ENCODE peak calls at places on chromosomes 11 and 22, in five cellular contexts. V is fibroblast of lung; N is bronchial epithelial cell; A is astrocyte of the spinal cord; Z is CD8-positive, alpha-beta T cell. H is an unnamed sample.

GRCh38 chr22:41021039-41021654 is 70.0 kb downstream of the RBX1 start:
- DNase-seq in A (no peak), Z (no peak), V (no peak), N (no peak), H (no peak)

GRCh38 chr22:29031236-29031982 is 30.2 kb downstream of the C22orf31 start:
- DNase-seq in A (peak; percentile 99), V (peak; percentile 99), N (peak; percentile 70), Z (no peak), H (peak; percentile 95)

GRCh38 chr11:122180435-122180834 is 64.4 kb upstream of the BLID start:
- DNase-seq in A (peak; percentile 98), N (peak; percentile 88), V (peak; percentile 98), Z (no peak), H (no peak)

GRCh38 chr11:46305295-46305694 is 27.8 kb downstream of the CREB3L1 start:
- DNase-seq in Z (no peak), N (peak; percentile 36), V (no peak), A (no peak), H (no peak)

GRCh38 chr11:94895971-94896370 is 77.4 kb downstream of the CWC15 start:
- DNase-seq in N (peak; percentile 80), A (peak; percentile 73), Z (no peak), V (peak; percentile 87), H (peak; percentile 45)

GRCh38 chr22:49290286-49290685 is 537.4 kb downstream of the BRD1 start:
- DNase-seq in A (no peak), V (no peak), Z (no peak), N (no peak), H (no peak)

GRCh38 chr11:86511086-86511551 is 136.4 kb downstream of the CCDC81 start:
- DNase-seq in A (peak; percentile 79), Z (no peak), V (peak; percentile 79), N (peak; percentile 71), H (no peak)

GRCh38 chr11:10303558-10304363 is 1.1 kb upstream of the ADM start:
- DNase-seq in N (peak; percentile 86), Z (no peak), A (peak; percentile 67), V (peak; percentile 41), H (no peak)

GRCh38 chr22:45445031-45445710 is 31.7 kb downstream of the RIBC2 start:
- DNase-seq in V (no peak), N (no peak), Z (no peak), A (no peak), H (no peak)

GRCh38 chr11:47270331-47271271 is 668 bp downstream of the MADD start:
- DNase-seq in Z (peak; percentile 17), V (peak; percentile 64), A (peak; percentile 62), N (peak; percentile 47), H (no peak)

GRCh38 chr11:12284321-12285050 is 92.9 kb upstream of the PARVA start:
- DNase-seq in N (no peak), V (peak; percentile 89), A (peak; percentile 89), Z (no peak), H (peak; percentile 57)

GRCh38 chr11:111604392-111605009 is 2.3 kb downstream of the SIK2 start:
- DNase-seq in A (peak; percentile 57), V (peak; percentile 33), N (peak; percentile 66), Z (no peak), H (peak; percentile 42)

GRCh38 chr22:17121235-17122195 is at the start of gene TMEM121B:
- DNase-seq in V (peak; percentile 66), N (no peak), Z (no peak), A (peak; percentile 39), H (peak; percentile 11)

GRCh38 chr11:27118371-27118770 is 77.8 kb downstream of the BBOX1 start:
- DNase-seq in N (no peak), Z (no peak), A (no peak), V (no peak), H (no peak)

GRCh38 chr11:45654242-45654641 is 11.2 kb downstream of the CHST1 start:
- DNase-seq in V (no peak), A (no peak), N (no peak), Z (no peak), H (no peak)

GRCh38 chr22:22705328-22706100 is 61.1 kb downstream of the GGTLC2 start:
- DNase-seq in N (no peak), A (no peak), V (no peak), Z (no peak), H (no peak)

GRCh38 chr22:46673677-46674236 is 53.6 kb downstream of the GRAMD4 start:
- DNase-seq in Z (no peak), V (no peak), A (no peak), N (no peak), H (no peak)

GRCh38 chr11:82939456-82939855 is 37.9 kb downstream of the DDIAS start:
- DNase-seq in V (no peak), N (peak; percentile 54), A (no peak), Z (no peak), H (no peak)

GRCh38 chr22:17334054-17334453 is 35.2 kb upstream of the CECR2 start:
- DNase-seq in Z (no peak), V (no peak), A (no peak), N (no peak), H (no peak)

GRCh38 chr11:2137202-2138071 is 1.8 kb downstream of the IGF2 start:
- DNase-seq in N (peak; percentile 27), V (peak; percentile 43), A (peak; percentile 83), Z (no peak), H (peak; percentile 50)

GRCh38 chr11:26522912-26523610 is 49.0 kb downstream of the MUC15 start:
- DNase-seq in A (peak; percentile 35), Z (no peak), V (peak; percentile 11), N (peak; percentile 63), H (peak; percentile 1)

GRCh38 chr11:118437046-118437735 is 899 bp downstream of the KMT2A start:
- DNase-seq in A (peak; percentile 23), N (peak; percentile 38), V (peak; percentile 46), Z (peak; percentile 30), H (no peak)

GRCh38 chr11:30992513-30992849 is 377.1 kb downstream of the DCDC1 start:
- DNase-seq in Z (no peak), N (no peak), A (no peak), V (peak; percentile 4), H (no peak)

GRCh38 chr11:10728779-10729472 is 22.1 kb upstream of the CTR9 start:
- DNase-seq in V (no peak), A (no peak), N (no peak), Z (no peak), H (no peak)

GRCh38 chr11:1295086-1295485 is 14.3 kb downstream of the TOLLIP start:
- DNase-seq in Z (no peak), N (no peak), V (no peak), A (no peak), H (no peak)

GRCh38 chr11:19903620-19904069 is 191.0 kb downstream of the NAV2 start:
- DNase-seq in A (peak; percentile 81), N (peak; percentile 65), V (peak; percentile 75), Z (peak; percentile 14), H (peak; percentile 74)

GRCh38 chr22:22787805-22788459 is 99.7 kb upstream of the IGLL5 start:
- DNase-seq in N (peak; percentile 29), A (peak; percentile 11), Z (peak; percentile 63), V (peak; percentile 12), H (no peak)

GRCh38 chr11:93326681-93327080 is 3.9 kb upstream of the DEUP1 start:
- DNase-seq in A (no peak), Z (no peak), N (no peak), V (no peak), H (no peak)

GRCh38 chr11:93329936-93330445 is 551 bp upstream of the DEUP1 start:
- DNase-seq in A (peak; percentile 10), V (peak; percentile 9), N (peak; percentile 8), Z (no peak), H (no peak)

DNA sequence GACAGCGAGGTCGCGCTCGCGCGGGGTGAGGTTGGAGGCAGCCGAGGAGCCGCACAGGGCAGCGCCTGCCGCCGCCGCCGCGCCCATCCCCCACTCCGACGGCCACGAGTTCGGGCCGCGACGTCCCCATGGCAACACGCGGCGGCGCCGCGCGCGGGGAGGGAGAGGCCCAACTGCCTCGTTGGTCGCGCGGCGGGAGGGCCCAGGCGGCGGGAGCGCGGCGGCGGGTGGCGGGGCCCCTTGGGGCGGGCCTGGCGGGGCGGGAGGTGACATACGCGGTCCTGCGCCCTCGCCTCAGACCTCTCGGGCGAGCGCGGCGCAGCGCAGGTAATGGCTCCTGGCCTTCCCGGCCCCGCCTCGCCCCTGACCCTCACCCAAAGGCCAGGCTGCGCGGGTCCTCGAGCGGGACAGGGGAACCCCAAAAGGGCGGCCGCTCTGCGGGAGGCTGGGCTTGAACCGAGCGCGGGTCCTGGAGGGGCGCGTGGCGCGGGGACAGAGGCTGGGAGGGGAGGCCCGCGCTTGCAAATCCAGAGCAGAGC is at the start of gene DEUP1:
- DNase-seq in N (no peak), Z (no peak), A (peak; percentile 9), V (peak; percentile 17), H (no peak)
- H3K4me3 ChIP-seq in N (peak within 1 kb of the TSS; percentile 31), Z (no peak within 1 kb of the TSS), A (peak within 1 kb of the TSS; percentile 34), V (peak within 1 kb of the TSS; percentile 60), H (peak within 1 kb of the TSS; percentile 40)

GRCh38 chr11:97015327-97015726 is 625.5 kb downstream of the JRKL start:
- DNase-seq in Z (no peak), V (no peak), A (no peak), N (peak; percentile 7), H (no peak)
- TF ChIP-seq CTCF in Z (no peak), V (no peak), A (no peak), N (no peak), H (no peak)

GRCh38 chr22:38453065-38453672 is 1.8 kb downstream of the KCNJ4 start:
- DNase-seq in N (no peak), Z (no peak), V (no peak), A (no peak), H (no peak)

GRCh38 chr22:38455063-38455529 is at the start of gene KCNJ4:
- DNase-seq in V (no peak), N (no peak), A (no peak), Z (no peak), H (no peak)

GRCh38 chr22:38455530-38456271 is 702 bp upstream of the KCNJ4 start:
- DNase-seq in Z (no peak), A (no peak), V (peak; percentile 45), N (no peak), H (no peak)

GRCh38 chr22:38454011-38454360 is 1.0 kb downstream of the KCNJ4 start:
- DNase-seq in N (no peak), A (no peak), V (no peak), Z (no peak), H (no peak)

GRCh38 chr22:38454361-38455062 is 487 bp downstream of the KCNJ4 start:
- DNase-seq in Z (no peak), A (no peak), V (no peak), N (no peak), H (no peak)
- H3K4me3 ChIP-seq in Z (peak overlapping the region; percentile 33), A (no peak overlapping the region), V (no peak overlapping the region), N (no peak overlapping the region), H (no peak overlapping the region)

DNA sequence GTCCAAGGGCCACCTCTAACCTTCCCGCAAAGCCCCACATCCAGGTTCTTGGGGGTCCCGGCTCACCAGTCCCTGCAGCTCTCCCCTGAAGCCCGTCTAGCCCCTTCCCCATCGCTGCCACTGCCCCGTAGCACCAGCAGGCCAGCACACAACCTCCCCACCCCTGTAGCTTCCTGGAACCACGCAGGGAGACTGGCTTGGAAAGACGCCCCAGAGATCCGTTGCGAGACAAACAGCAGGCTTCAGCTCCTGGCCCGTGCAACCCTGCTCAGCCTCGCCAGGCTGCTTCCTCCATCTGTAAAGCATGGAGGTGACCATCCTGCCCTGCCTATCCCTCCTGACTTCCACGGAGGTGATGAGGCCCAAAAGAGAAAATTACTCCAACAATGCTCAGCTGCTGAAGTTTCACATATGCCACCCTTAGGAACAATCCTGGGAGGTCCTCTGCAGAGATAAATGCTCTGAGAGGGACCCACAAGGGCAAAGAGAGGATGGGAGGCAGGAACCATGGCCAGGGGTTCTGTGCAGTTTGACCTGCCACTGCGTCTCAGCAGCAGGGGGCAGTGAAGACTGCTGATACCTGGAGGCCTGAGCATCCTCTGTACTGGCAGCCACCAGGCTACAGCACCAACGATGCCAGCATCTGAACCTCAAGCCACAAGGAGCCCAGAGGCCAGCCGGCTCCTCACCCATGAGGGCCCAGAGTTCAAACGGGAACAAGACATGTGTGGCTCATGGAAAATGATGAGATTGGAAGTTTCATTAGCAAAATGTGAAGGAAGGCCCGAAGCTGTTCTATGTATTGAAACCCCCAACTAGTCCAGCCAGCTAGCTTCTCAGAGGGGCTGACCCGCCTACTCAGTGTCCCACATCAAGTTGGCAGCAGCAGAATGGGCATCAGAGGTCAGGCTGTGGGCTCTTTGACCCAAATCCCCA is 16.1 kb downstream of the DGCR2 start:
- DNase-seq in A (no peak), N (no peak), V (no peak), Z (peak; percentile 42), H (no peak)
- TF ChIP-seq CTCF in A (no peak), N (peak; percentile 26), V (no peak), Z (peak; percentile 54), H (no peak)